ENCODE peak calls at places on chromosomes 3 and 15, in eight cellular contexts. F is activated CD8-positive, alpha-beta memory T cell treated with anti-CD3 and anti-CD28 coated beads, Interleukin-2, amount 50 U/mL, for 48 hours; N is EH; B is NAMALWA; W is fibroblast of the aortic adventitia; S is right atrium auricular region; L is T-cell; R is stimulated activated CD4-positive, alpha-beta T cell treated with anti-CD3 and anti-CD28 coated beads, Interleukin-15, amount 100 ng/mL, for 48 hours. U is an unnamed sample.

GRCh38 chr3:107753494-107753893 is 230.7 kb downstream of the BBX start:
- DNase-seq in R (peak), F (no peak), B (peak), N (peak), W (peak), S (no peak), L (no peak), U (peak)

GRCh38 chr3:194080473-194080872 is 55.5 kb upstream of the HES1 start:
- DNase-seq in S (no peak), B (no peak), W (no peak), F (no peak), L (no peak), N (peak), R (no peak), U (no peak)

GRCh38 chr3:145902166-145902565 is 258.8 kb downstream of the PLOD2 start:
- DNase-seq in S (no peak), L (no peak), R (no peak), N (peak), W (no peak), B (no peak), F (no peak), U (no peak)

GRCh38 chr15:89781891-89782618 is 5.9 kb downstream of the MESP2 start:
- DNase-seq in R (no peak), F (no peak), N (peak), S (no peak), B (no peak), L (no peak), W (peak), U (no peak)

GRCh38 chr3:192917258-192917507 is 473 bp downstream of the MB21D2 start:
- DNase-seq in N (no peak), S (no peak), R (no peak), F (no peak), W (no peak), B (no peak), L (peak), U (no peak)

GRCh38 chr3:176584413-176585176 is 612.7 kb downstream of the TBL1XR1 start:
- DNase-seq in W (peak), B (no peak), N (peak), S (no peak), L (no peak), R (no peak), F (no peak), U (no peak)

GRCh38 chr3:141795311-141795710 is 32.1 kb downstream of the GRK7 start:
- DNase-seq in L (no peak), N (no peak), F (peak), B (peak), R (no peak), W (no peak), S (no peak), U (no peak)

GRCh38 chr3:16140116-16140893 is 34.2 kb upstream of the GALNT15 start:
- DNase-seq in R (no peak), L (no peak), B (no peak), F (no peak), S (peak), N (peak), W (peak), U (no peak)

GRCh38 chr3:60609446-60609845 is 641.8 kb downstream of the FHIT start:
- DNase-seq in B (no peak), F (no peak), R (no peak), N (peak), W (no peak), S (no peak), L (no peak), U (no peak)

GRCh38 chr15:83653639-83654378 is at the start of gene ADAMTSL3:
- DNase-seq in B (no peak), W (peak), N (peak), F (no peak), L (no peak), S (peak), R (no peak), U (peak)

GRCh38 chr3:74532446-74532845 is 82.0 kb downstream of the CNTN3 start:
- DNase-seq in W (peak), F (no peak), S (no peak), L (no peak), R (no peak), B (no peak), N (peak), U (no peak)

GRCh38 chr15:68264282-68264681 is 13.3 kb upstream of the FEM1B start:
- DNase-seq in S (no peak), L (no peak), N (no peak), W (no peak), F (no peak), R (no peak), B (no peak), U (no peak)

GRCh38 chr3:149767720-149768119 is 15.4 kb upstream of the COMMD2 start:
- DNase-seq in B (no peak), R (no peak), N (no peak), F (no peak), L (no peak), W (no peak), S (no peak), U (no peak)

GRCh38 chr3:183188895-183189462 is 26.4 kb upstream of the LAMP3 start:
- DNase-seq in S (no peak), W (no peak), R (no peak), N (peak), L (peak), B (peak), F (no peak), U (no peak)

GRCh38 chr3:52194541-52195296 is 3.2 kb upstream of the ALAS1 start:
- DNase-seq in F (no peak), N (no peak), W (peak), S (no peak), R (no peak), L (no peak), B (no peak), U (no peak)

GRCh38 chr3:194255252-194256039 is 95.7 kb downstream of the CPN2 start:
- DNase-seq in W (no peak), B (no peak), N (no peak), L (peak), F (peak), S (peak), R (peak), U (peak)

GRCh38 chr3:147392083-147392916 is 14.0 kb downstream of the ZIC4 start:
- DNase-seq in B (no peak), F (no peak), L (no peak), N (peak), W (peak), R (no peak), S (no peak), U (peak)

GRCh38 chr3:157127831-157128767 is 31.8 kb downstream of the CCNL1 start:
- DNase-seq in S (peak), L (peak), F (peak), B (no peak), R (peak), W (peak), N (peak), U (no peak)

GRCh38 chr15:65334586-65335231 is 30.2 kb downstream of the RNU5B-1 start:
- DNase-seq in N (no peak), B (no peak), L (no peak), W (no peak), S (no peak), R (no peak), F (no peak), U (peak)

GRCh38 chr3:43892061-43892460 is 201.3 kb downstream of the ABHD5 start:
- DNase-seq in R (no peak), L (no peak), F (no peak), W (no peak), N (no peak), B (no peak), S (no peak), U (no peak)

GRCh38 chr3:188156051-188156450 is 2.1 kb downstream of the LPP start:
- DNase-seq in N (no peak), B (no peak), L (no peak), W (no peak), F (no peak), R (no peak), S (no peak), U (no peak)

GRCh38 chr15:96073908-96074307 is 256.6 kb upstream of the NR2F2 start:
- DNase-seq in R (no peak), F (no peak), B (no peak), N (no peak), W (no peak), S (no peak), L (no peak), U (no peak)

GRCh38 chr3:153084431-153084830 is 77.6 kb upstream of the RAP2B start:
- DNase-seq in S (no peak), N (no peak), F (no peak), W (no peak), R (no peak), B (no peak), L (no peak), U (no peak)

GRCh38 chr15:79089890-79090486 is 592 bp downstream of the RASGRF1 start:
- DNase-seq in F (peak), L (no peak), R (no peak), B (no peak), W (no peak), S (peak), N (no peak), U (peak)

GRCh38 chr15:32998979-32999677 is 195.4 kb downstream of the FMN1 start:
- DNase-seq in N (no peak), S (peak), R (no peak), B (no peak), F (no peak), L (no peak), W (peak), U (no peak)

GRCh38 chr3:32301426-32301825 is 62.9 kb downstream of the CMTM8 start:
- DNase-seq in W (no peak), L (no peak), S (no peak), N (no peak), F (no peak), R (no peak), B (no peak), U (no peak)

GRCh38 chr3:87575538-87575937 is 299.2 kb upstream of the POU1F1 start:
- DNase-seq in L (no peak), R (no peak), S (no peak), F (no peak), N (no peak), W (no peak), B (no peak), U (no peak)

GRCh38 chr3:187799942-187800637 is 54.8 kb upstream of the BCL6 start:
- DNase-seq in N (no peak), L (no peak), F (peak), R (no peak), B (peak), S (no peak), W (no peak), U (no peak)

GRCh38 chr3:64063207-64063981 is 40.1 kb upstream of the PSMD6 start:
- DNase-seq in R (no peak), B (no peak), S (no peak), N (no peak), L (no peak), F (no peak), W (peak), U (no peak)

GRCh38 chr15:34616613-34617012 is 33.2 kb upstream of the GOLGA8B start:
- DNase-seq in L (no peak), N (peak), F (no peak), S (no peak), R (no peak), B (peak), W (peak), U (no peak)

GRCh38 chr3:157239082-157239704 is 79.2 kb upstream of the CCNL1 start:
- DNase-seq in N (peak), F (peak), B (peak), R (peak), L (peak), S (no peak), W (peak), U (peak)

GRCh38 chr3:143203848-143204247 is 84.3 kb downstream of the CHST2 start:
- DNase-seq in S (no peak), B (no peak), R (no peak), N (peak), L (no peak), F (no peak), W (peak), U (no peak)

GRCh38 chr3:12993623-12994356 is 79.4 kb downstream of the IQSEC1 start:
- DNase-seq in S (no peak), F (no peak), R (no peak), W (no peak), N (peak), L (no peak), B (no peak), U (peak)